ENCODE peak calls at places on chromosomes 12 and 14, in ten cellular contexts. P is EH; K is HEK293T; Z is sciatic nerve; L is kidney tubule cell; C is AML-193; A is NCI-H1105; U is GM10248; E is iPS-NIHi11; Y is effector memory CD8-positive, alpha-beta T cell. X is an unnamed sample.

GRCh38 chr12:109910969-109911348 is 10.9 kb downstream of the TCHP start:
- DNase-seq in P (peak), K (peak), Z (no peak), L (peak), C (no peak), A (no peak), U (no peak), E (peak), Y (no peak), X (no peak)

GRCh38 chr14:49892301-49892635 is 614 bp upstream of the ARF6 start:
- DNase-seq in P (peak), K (peak), Z (no peak), L (peak), C (peak), A (peak), U (peak), E (peak), Y (peak), X (peak)

GRCh38 chr14:60242420-60242819 is 6.6 kb upstream of the PPM1A start:
- DNase-seq in P (no peak), K (no peak), Z (no peak), L (no peak), C (peak), A (no peak), U (no peak), E (no peak), Y (no peak), X (no peak)

GRCh38 chr14:105980224-105980623 is 453.8 kb downstream of the TMEM121 start:
- DNase-seq in P (peak), K (no peak), Z (no peak), L (peak), C (no peak), A (no peak), U (no peak), E (no peak), Y (no peak), X (no peak)

GRCh38 chr12:89988556-89988955 is 279.9 kb upstream of the ATP2B1 start:
- DNase-seq in P (no peak), K (no peak), Z (no peak), L (no peak), C (no peak), A (no peak), U (no peak), E (no peak), Y (no peak), X (no peak)

GRCh38 chr12:76422878-76423438 is 74.7 kb upstream of the BBS10 start:
- DNase-seq in P (peak), K (peak), Z (no peak), L (peak), C (no peak), A (no peak), U (no peak), E (no peak), Y (no peak), X (no peak)

GRCh38 chr12:26346748-26347147 is 151.4 kb downstream of the SSPN start:
- DNase-seq in P (peak), K (no peak), Z (no peak), L (no peak), C (no peak), A (no peak), U (no peak), E (no peak), Y (no peak), X (no peak)

GRCh38 chr14:85714046-85714445 is 184.1 kb downstream of the FLRT2 start:
- DNase-seq in P (no peak), K (no peak), Z (no peak), L (no peak), C (no peak), A (no peak), U (no peak), E (no peak), Y (no peak), X (no peak)

GRCh38 chr12:1065629-1066028 is 74.6 kb downstream of the ERC1 start:
- DNase-seq in P (no peak), K (no peak), Z (no peak), L (no peak), C (no peak), A (no peak), U (no peak), E (no peak), Y (no peak), X (no peak)

GRCh38 chr14:72616294-72616693 is 277.6 kb downstream of the DPF3 start:
- DNase-seq in P (peak), K (no peak), Z (no peak), L (no peak), C (no peak), A (no peak), U (no peak), E (no peak), Y (no peak), X (no peak)

GRCh38 chr12:103742349-103742784 is 98.7 kb downstream of the NT5DC3 start:
- DNase-seq in P (peak), K (no peak), Z (no peak), L (peak), C (no peak), A (peak), U (no peak), E (no peak), Y (no peak), X (peak)

GRCh38 chr12:18965210-18965609 is 164.3 kb upstream of the PLEKHA5 start:
- DNase-seq in P (no peak), K (no peak), Z (no peak), L (no peak), C (no peak), A (no peak), U (no peak), E (no peak), Y (no peak), X (no peak)

GRCh38 chr14:20622816-20623291 is 18.6 kb downstream of the OR6S1 start:
- DNase-seq in P (no peak), K (no peak), Z (no peak), L (no peak), C (no peak), A (no peak), U (no peak), E (no peak), Y (no peak), X (no peak)

GRCh38 chr12:20282411-20282810 is 85.9 kb upstream of the PDE3A start:
- DNase-seq in P (no peak), K (no peak), Z (no peak), L (no peak), C (no peak), A (no peak), U (no peak), E (no peak), Y (no peak), X (no peak)

GRCh38 chr12:80877706-80878384 is 59.9 kb downstream of the LIN7A start:
- DNase-seq in P (peak), K (no peak), Z (no peak), L (no peak), C (no peak), A (peak), U (no peak), E (no peak), Y (no peak), X (no peak)

GRCh38 chr12:124713041-124713435 is 145.6 kb upstream of the NCOR2 start:
- DNase-seq in P (no peak), K (no peak), Z (peak), L (peak), C (no peak), A (no peak), U (peak), E (no peak), Y (no peak), X (peak)

GRCh38 chr14:61188196-61188595 is 92.9 kb downstream of the TMEM30B start:
- DNase-seq in P (no peak), K (no peak), Z (peak), L (no peak), C (no peak), A (no peak), U (no peak), E (peak), Y (no peak), X (no peak)

GRCh38 chr12:18919826-18920511 is 182.1 kb downstream of the CAPZA3 start:
- DNase-seq in P (no peak), K (no peak), Z (no peak), L (no peak), C (no peak), A (no peak), U (no peak), E (no peak), Y (no peak), X (no peak)

GRCh38 chr14:55954108-55954507 is 164.1 kb upstream of the PELI2 start:
- DNase-seq in P (no peak), K (no peak), Z (no peak), L (no peak), C (no peak), A (no peak), U (no peak), E (no peak), Y (no peak), X (no peak)

GRCh38 chr14:92215579-92215978 is 93.8 kb downstream of the CPSF2 start:
- DNase-seq in P (no peak), K (no peak), Z (no peak), L (no peak), C (no peak), A (no peak), U (no peak), E (no peak), Y (no peak), X (no peak)

GRCh38 chr14:104877066-104877805 is 12.2 kb downstream of the CEP170B start:
- DNase-seq in P (no peak), K (no peak), Z (no peak), L (no peak), C (no peak), A (no peak), U (no peak), E (peak), Y (no peak), X (no peak)

GRCh38 chr14:75268638-75269550 is 9.7 kb upstream of the FOS start:
- DNase-seq in P (no peak), K (no peak), Z (peak), L (no peak), C (peak), A (no peak), U (no peak), E (no peak), Y (no peak), X (no peak)

GRCh38 chr14:58625438-58625837 is 12.3 kb upstream of the DACT1 start:
- DNase-seq in P (no peak), K (no peak), Z (no peak), L (no peak), C (no peak), A (no peak), U (no peak), E (peak), Y (no peak), X (no peak)

GRCh38 chr14:68814376-68815287 is 21.8 kb upstream of the ZFP36L1 start:
- DNase-seq in P (peak), K (peak), Z (peak), L (peak), C (no peak), A (no peak), U (peak), E (peak), Y (peak), X (no peak)

GRCh38 chr14:73503648-73504047 is 12.9 kb downstream of the RIOX1 start:
- DNase-seq in P (peak), K (no peak), Z (no peak), L (no peak), C (no peak), A (no peak), U (no peak), E (no peak), Y (peak), X (no peak)